ENCODE peak calls at places on chromosomes 4 and X, in four cellular contexts. One of them, this sample, is unnamed. For H3K36me3, the result is how much of the 10 kb centered on the place peaks cover.

GRCh38 chrX:49226946-49227345 is 6.2 kb downstream of the CACNA1F start:
- DNase-seq in psoas muscle: no peak
- DNase-seq in left lung: no peak
- DNase-seq in heart left ventricle: no peak
- DNase-seq in this sample: no peak

GRCh38 chr4:43146198-43146597 is 253.7 kb downstream of the GRXCR1 start:
- DNase-seq in psoas muscle: no peak
- DNase-seq in left lung: no peak
- DNase-seq in heart left ventricle: no peak
- DNase-seq in this sample: no peak

GRCh38 chr4:180949825-180950224 is 1293.4 kb upstream of the TENM3 start:
- DNase-seq in psoas muscle: no peak
- DNase-seq in left lung: no peak
- DNase-seq in heart left ventricle: no peak
- DNase-seq in this sample: no peak

GRCh38 chr4:104616401-104616820 is 121.7 kb upstream of the CXXC4 start:
- DNase-seq in psoas muscle: no peak
- DNase-seq in left lung: no peak
- DNase-seq in heart left ventricle: peak
- DNase-seq in this sample: no peak

GRCh38 chr4:1722551-1723071 is 1.3 kb downstream of the TACC3 start:
- DNase-seq in psoas muscle: peak
- DNase-seq in left lung: no peak
- DNase-seq in heart left ventricle: no peak
- DNase-seq in this sample: no peak

GRCh38 chr4:38456096-38456495 is 207.9 kb upstream of the KLF3 start:
- DNase-seq in psoas muscle: no peak
- DNase-seq in left lung: no peak
- DNase-seq in heart left ventricle: no peak
- DNase-seq in this sample: no peak

GRCh38 chrX:152343306-152343705 is 107.8 kb downstream of the GABRA3 start:
- DNase-seq in psoas muscle: no peak
- DNase-seq in left lung: no peak
- DNase-seq in heart left ventricle: no peak
- DNase-seq in this sample: no peak

GRCh38 chr4:184513802-184514120 is 39.4 kb upstream of the IRF2 start:
- DNase-seq in psoas muscle: no peak
- DNase-seq in left lung: no peak
- DNase-seq in heart left ventricle: no peak
- DNase-seq in this sample: no peak

GRCh38 chr4:39353478-39354177 is 12.5 kb downstream of the RFC1 start:
- DNase-seq in psoas muscle: no peak
- DNase-seq in left lung: no peak
- DNase-seq in heart left ventricle: no peak
- DNase-seq in this sample: no peak

GRCh38 chr4:78766650-78767049 is 9.5 kb upstream of the BMP2K start:
- DNase-seq in psoas muscle: no peak
- DNase-seq in left lung: no peak
- DNase-seq in heart left ventricle: no peak
- DNase-seq in this sample: no peak

GRCh38 chr4:42609051-42609450 is 47.9 kb downstream of the ATP8A1 start:
- DNase-seq in psoas muscle: no peak
- DNase-seq in left lung: no peak
- DNase-seq in heart left ventricle: no peak
- DNase-seq in this sample: no peak

GRCh38 chr4:74638001-74638400 is 156.3 kb downstream of the BTC start:
- DNase-seq in psoas muscle: no peak
- DNase-seq in left lung: no peak
- DNase-seq in heart left ventricle: no peak
- DNase-seq in this sample: no peak

GRCh38 chr4:3042226-3042625 is 32.1 kb downstream of the HTT-AS start:
- DNase-seq in psoas muscle: no peak
- DNase-seq in left lung: no peak
- DNase-seq in heart left ventricle: no peak
- DNase-seq in this sample: no peak
- H3K4me3 ChIP-seq in psoas muscle: peak
- H3K4me3 ChIP-seq in left lung: peak
- H3K4me3 ChIP-seq in heart left ventricle: peak
- H3K4me3 ChIP-seq in this sample: peak

DNA sequence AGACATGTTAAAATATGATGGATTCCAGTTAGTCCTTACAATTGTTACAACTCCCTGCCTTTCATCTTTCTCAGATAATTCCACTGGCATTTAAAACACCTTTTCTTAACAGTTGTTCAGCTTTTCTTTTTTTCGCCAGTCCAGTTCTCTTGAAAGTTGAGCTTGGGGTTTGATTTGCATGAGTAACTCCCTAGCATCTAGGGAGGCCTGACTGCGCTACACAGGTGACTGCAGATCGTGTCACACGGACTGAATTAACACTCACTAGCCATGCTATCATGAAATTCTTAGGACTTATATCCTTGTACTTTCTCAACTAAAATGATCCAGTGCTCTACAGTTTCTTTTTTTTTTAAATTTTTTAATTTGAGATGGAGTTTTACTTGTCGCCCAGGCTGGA is 69.8 kb downstream of the ARHGAP24 start:
- DNase-seq in psoas muscle: no peak
- DNase-seq in left lung: no peak
- DNase-seq in heart left ventricle: no peak
- DNase-seq in this sample: no peak
- H3K36me3 ChIP-seq in psoas muscle: under half
- H3K36me3 ChIP-seq in left lung: under half
- H3K36me3 ChIP-seq in heart left ventricle: under half
- H3K36me3 ChIP-seq in this sample: under half

DNA sequence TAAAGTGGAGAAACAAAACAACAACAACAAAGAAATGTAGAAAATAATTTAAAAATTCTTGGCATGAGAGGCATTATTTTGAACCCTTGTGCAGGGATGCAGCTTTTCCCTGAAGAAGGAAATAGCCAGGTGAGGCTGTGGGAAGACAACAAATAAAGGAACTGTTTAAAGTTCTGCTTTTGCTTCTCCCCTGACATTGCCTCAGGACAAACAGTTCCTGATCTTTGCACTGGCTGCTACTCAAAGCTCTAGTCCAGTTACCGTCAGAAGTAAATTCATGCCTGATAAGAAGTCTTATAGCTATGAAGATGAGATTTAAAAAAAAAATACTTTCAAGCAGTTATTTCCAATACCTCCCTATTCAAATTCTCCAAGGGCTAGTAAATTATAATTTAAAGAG is 233.8 kb downstream of the IL15 start:
- DNase-seq in psoas muscle: no peak
- DNase-seq in left lung: no peak
- DNase-seq in heart left ventricle: no peak
- DNase-seq in this sample: no peak
- H3K27ac ChIP-seq in psoas muscle: no peak
- H3K27ac ChIP-seq in left lung: no peak
- H3K27ac ChIP-seq in heart left ventricle: no peak
- H3K27ac ChIP-seq in this sample: no peak

DNA sequence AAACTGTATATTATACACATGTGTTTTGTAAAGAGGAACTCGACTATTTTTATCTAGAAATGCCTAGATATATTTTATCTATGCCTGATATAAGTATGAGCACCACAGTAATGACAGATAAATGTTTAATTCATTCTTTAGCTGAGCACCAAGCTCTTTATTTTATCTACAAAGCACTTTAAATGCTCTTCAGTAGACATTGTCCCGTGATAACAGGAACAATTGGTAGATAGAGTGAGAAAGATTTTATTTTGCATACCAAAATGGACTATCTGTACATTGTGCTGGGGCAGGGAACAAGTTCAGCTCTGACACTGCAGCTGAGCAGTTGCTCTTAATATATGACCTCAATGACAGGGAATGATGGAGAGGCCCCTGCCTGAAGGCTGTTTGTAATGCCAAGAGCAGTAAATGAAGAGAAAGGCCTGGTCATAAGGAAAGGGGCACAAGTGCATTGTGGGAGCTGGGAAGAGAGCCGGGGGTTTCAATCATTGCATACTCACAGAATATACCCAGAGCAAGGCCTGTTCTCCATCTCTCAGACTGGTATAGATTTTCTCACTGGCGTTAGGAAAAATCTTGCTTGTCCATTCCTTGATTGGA is 57.3 kb downstream of the SEPTIN11 start:
- DNase-seq in psoas muscle: no peak
- DNase-seq in left lung: no peak
- DNase-seq in heart left ventricle: no peak
- DNase-seq in this sample: no peak
- H3K4me3 ChIP-seq in psoas muscle: no peak
- H3K4me3 ChIP-seq in left lung: no peak
- H3K4me3 ChIP-seq in heart left ventricle: no peak
- H3K4me3 ChIP-seq in this sample: no peak

GRCh38 chr4:11743236-11743635 is 314.5 kb upstream of the HS3ST1 start:
- DNase-seq in psoas muscle: no peak
- DNase-seq in left lung: no peak
- DNase-seq in heart left ventricle: no peak
- DNase-seq in this sample: no peak

GRCh38 chr4:11746734-11747133 is 318.0 kb upstream of the HS3ST1 start:
- DNase-seq in psoas muscle: no peak
- DNase-seq in left lung: no peak
- DNase-seq in heart left ventricle: no peak
- DNase-seq in this sample: no peak

GRCh38 chr4:11741190-11741652 is 312.5 kb upstream of the HS3ST1 start:
- DNase-seq in psoas muscle: no peak
- DNase-seq in left lung: no peak
- DNase-seq in heart left ventricle: no peak
- DNase-seq in this sample: no peak

GRCh38 chr4:11739992-11740391 is 311.3 kb upstream of the HS3ST1 start:
- DNase-seq in psoas muscle: no peak
- DNase-seq in left lung: no peak
- DNase-seq in heart left ventricle: no peak
- DNase-seq in this sample: no peak

GRCh38 chr4:11743961-11744360 is 315.3 kb upstream of the HS3ST1 start:
- DNase-seq in psoas muscle: no peak
- DNase-seq in left lung: no peak
- DNase-seq in heart left ventricle: no peak
- DNase-seq in this sample: no peak
- H3K36me3 ChIP-seq in psoas muscle: under half
- H3K36me3 ChIP-seq in left lung: under half
- H3K36me3 ChIP-seq in heart left ventricle: under half
- H3K36me3 ChIP-seq in this sample: under half

GRCh38 chr4:147336252-147336651 is 144.6 kb upstream of the EDNRA start:
- DNase-seq in psoas muscle: no peak
- DNase-seq in left lung: no peak
- DNase-seq in heart left ventricle: no peak
- DNase-seq in this sample: no peak

GRCh38 chr4:147339116-147339515 is 141.8 kb upstream of the EDNRA start:
- DNase-seq in psoas muscle: no peak
- DNase-seq in left lung: no peak
- DNase-seq in heart left ventricle: no peak
- DNase-seq in this sample: no peak

GRCh38 chr4:147334478-147334877 is 146.4 kb upstream of the EDNRA start:
- DNase-seq in psoas muscle: no peak
- DNase-seq in left lung: no peak
- DNase-seq in heart left ventricle: no peak
- DNase-seq in this sample: no peak

GRCh38 chr4:147332101-147332500 is 148.8 kb upstream of the EDNRA start:
- DNase-seq in psoas muscle: no peak
- DNase-seq in left lung: no peak
- DNase-seq in heart left ventricle: no peak
- DNase-seq in this sample: no peak

DNA sequence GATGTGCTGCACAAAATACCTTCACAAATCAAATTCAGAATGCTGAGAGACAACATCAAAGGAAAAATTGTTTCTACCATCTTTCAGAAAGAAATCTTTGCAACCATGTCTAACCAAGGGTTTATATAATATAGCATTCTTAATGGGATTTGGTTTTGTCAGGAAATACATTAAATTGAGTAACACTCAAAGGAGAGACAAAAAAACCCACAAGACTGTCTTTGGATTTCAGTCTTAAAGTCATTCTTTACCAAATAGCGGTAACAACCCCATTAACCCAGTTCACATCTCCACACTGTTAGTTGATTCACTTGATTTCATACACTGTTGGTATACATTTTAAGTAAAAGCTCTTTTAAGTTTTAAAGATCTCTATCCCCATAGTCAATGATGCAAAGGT is 145.7 kb upstream of the EDNRA start:
- DNase-seq in psoas muscle: no peak
- DNase-seq in left lung: no peak
- DNase-seq in heart left ventricle: no peak
- DNase-seq in this sample: no peak
- H3K27ac ChIP-seq in psoas muscle: no peak
- H3K27ac ChIP-seq in left lung: no peak
- H3K27ac ChIP-seq in heart left ventricle: no peak
- H3K27ac ChIP-seq in this sample: no peak

This sample was measured in sigmoid colon.